ENCODE peak calls at places on chromosomes 4 and X, in six cellular contexts. One of them, this sample, is unnamed.

GRCh38 chrX:97740886-97741285 is 857.2 kb downstream of the RPA4 start:
- ATAC-seq in mucosa of descending colon: no peak
- ATAC-seq in lower lobe of right lung: no peak
- ATAC-seq in foreskin keratinocyte: peak
- ATAC-seq in CD4-positive, alpha-beta T cell: no peak
- ATAC-seq in stimulated activated naive CD8-positive, alpha-beta T cell treated with anti-CD3 and anti-CD28 coated beads, Interleukin-15, amount 100 ng/mL, for 72 hours: no peak
- ATAC-seq in this sample: no peak

GRCh38 chrX:57121162-57121741 is at the start of gene SPIN2B:
- ATAC-seq in stimulated activated naive CD8-positive, alpha-beta T cell treated with anti-CD3 and anti-CD28 coated beads, Interleukin-15, amount 100 ng/mL, for 72 hours: peak
- ATAC-seq in mucosa of descending colon: peak
- ATAC-seq in CD4-positive, alpha-beta T cell: peak
- ATAC-seq in lower lobe of right lung: peak
- ATAC-seq in foreskin keratinocyte: peak
- ATAC-seq in this sample: peak

GRCh38 chr4:144579411-144580020 is 66.4 kb upstream of the HHIP start:
- ATAC-seq in foreskin keratinocyte: peak
- ATAC-seq in CD4-positive, alpha-beta T cell: no peak
- ATAC-seq in mucosa of descending colon: no peak
- ATAC-seq in stimulated activated naive CD8-positive, alpha-beta T cell treated with anti-CD3 and anti-CD28 coated beads, Interleukin-15, amount 100 ng/mL, for 72 hours: no peak
- ATAC-seq in lower lobe of right lung: no peak
- ATAC-seq in this sample: no peak

GRCh38 chrX:11261260-11261659 is 32.0 kb upstream of the AMELX start:
- ATAC-seq in foreskin keratinocyte: peak
- ATAC-seq in stimulated activated naive CD8-positive, alpha-beta T cell treated with anti-CD3 and anti-CD28 coated beads, Interleukin-15, amount 100 ng/mL, for 72 hours: no peak
- ATAC-seq in lower lobe of right lung: no peak
- ATAC-seq in mucosa of descending colon: no peak
- ATAC-seq in CD4-positive, alpha-beta T cell: no peak
- ATAC-seq in this sample: no peak

GRCh38 chrX:153539171-153539978 is 21.9 kb downstream of the ATP2B3 start:
- ATAC-seq in mucosa of descending colon: peak
- ATAC-seq in foreskin keratinocyte: peak
- ATAC-seq in CD4-positive, alpha-beta T cell: peak
- ATAC-seq in lower lobe of right lung: peak
- ATAC-seq in stimulated activated naive CD8-positive, alpha-beta T cell treated with anti-CD3 and anti-CD28 coated beads, Interleukin-15, amount 100 ng/mL, for 72 hours: peak
- ATAC-seq in this sample: peak

GRCh38 chr4:56619160-56619559 is 61.9 kb downstream of the HOPX start:
- ATAC-seq in lower lobe of right lung: no peak
- ATAC-seq in CD4-positive, alpha-beta T cell: no peak
- ATAC-seq in foreskin keratinocyte: peak
- ATAC-seq in stimulated activated naive CD8-positive, alpha-beta T cell treated with anti-CD3 and anti-CD28 coated beads, Interleukin-15, amount 100 ng/mL, for 72 hours: peak
- ATAC-seq in mucosa of descending colon: no peak
- ATAC-seq in this sample: peak

GRCh38 chr4:10684631-10685030 is at the start of gene CLNK:
- ATAC-seq in stimulated activated naive CD8-positive, alpha-beta T cell treated with anti-CD3 and anti-CD28 coated beads, Interleukin-15, amount 100 ng/mL, for 72 hours: no peak
- ATAC-seq in mucosa of descending colon: peak
- ATAC-seq in lower lobe of right lung: no peak
- ATAC-seq in foreskin keratinocyte: no peak
- ATAC-seq in CD4-positive, alpha-beta T cell: no peak
- ATAC-seq in this sample: no peak

GRCh38 chrX:10011261-10011931 is 44.2 kb downstream of the CLDN34 start:
- ATAC-seq in stimulated activated naive CD8-positive, alpha-beta T cell treated with anti-CD3 and anti-CD28 coated beads, Interleukin-15, amount 100 ng/mL, for 72 hours: peak
- ATAC-seq in mucosa of descending colon: no peak
- ATAC-seq in foreskin keratinocyte: no peak
- ATAC-seq in CD4-positive, alpha-beta T cell: no peak
- ATAC-seq in lower lobe of right lung: no peak
- ATAC-seq in this sample: peak

GRCh38 chr4:35038845-35039244 is 1205.5 kb downstream of the ARAP2 start:
- ATAC-seq in CD4-positive, alpha-beta T cell: no peak
- ATAC-seq in lower lobe of right lung: no peak
- ATAC-seq in mucosa of descending colon: no peak
- ATAC-seq in stimulated activated naive CD8-positive, alpha-beta T cell treated with anti-CD3 and anti-CD28 coated beads, Interleukin-15, amount 100 ng/mL, for 72 hours: peak
- ATAC-seq in foreskin keratinocyte: no peak
- ATAC-seq in this sample: no peak

GRCh38 chr4:87746001-87746400 is 53.4 kb upstream of the IBSP start:
- ATAC-seq in stimulated activated naive CD8-positive, alpha-beta T cell treated with anti-CD3 and anti-CD28 coated beads, Interleukin-15, amount 100 ng/mL, for 72 hours: peak
- ATAC-seq in lower lobe of right lung: no peak
- ATAC-seq in CD4-positive, alpha-beta T cell: no peak
- ATAC-seq in foreskin keratinocyte: no peak
- ATAC-seq in mucosa of descending colon: no peak
- ATAC-seq in this sample: no peak

GRCh38 chr4:172245493-172245892 is 432.3 kb downstream of the GALNTL6 start:
- ATAC-seq in mucosa of descending colon: no peak
- ATAC-seq in lower lobe of right lung: no peak
- ATAC-seq in stimulated activated naive CD8-positive, alpha-beta T cell treated with anti-CD3 and anti-CD28 coated beads, Interleukin-15, amount 100 ng/mL, for 72 hours: no peak
- ATAC-seq in foreskin keratinocyte: no peak
- ATAC-seq in CD4-positive, alpha-beta T cell: no peak
- ATAC-seq in this sample: no peak

GRCh38 chrX:106707771-106708454 is 18.6 kb upstream of the RNF128 start:
- ATAC-seq in stimulated activated naive CD8-positive, alpha-beta T cell treated with anti-CD3 and anti-CD28 coated beads, Interleukin-15, amount 100 ng/mL, for 72 hours: no peak
- ATAC-seq in mucosa of descending colon: peak
- ATAC-seq in lower lobe of right lung: no peak
- ATAC-seq in CD4-positive, alpha-beta T cell: no peak
- ATAC-seq in foreskin keratinocyte: peak
- ATAC-seq in this sample: peak

GRCh38 chr4:61511716-61512488 is 311.8 kb downstream of the ADGRL3 start:
- ATAC-seq in CD4-positive, alpha-beta T cell: no peak
- ATAC-seq in mucosa of descending colon: peak
- ATAC-seq in stimulated activated naive CD8-positive, alpha-beta T cell treated with anti-CD3 and anti-CD28 coated beads, Interleukin-15, amount 100 ng/mL, for 72 hours: no peak
- ATAC-seq in foreskin keratinocyte: peak
- ATAC-seq in lower lobe of right lung: peak
- ATAC-seq in this sample: no peak

GRCh38 chr4:75948822-75949444 is 8.1 kb upstream of the NAAA start:
- ATAC-seq in CD4-positive, alpha-beta T cell: no peak
- ATAC-seq in stimulated activated naive CD8-positive, alpha-beta T cell treated with anti-CD3 and anti-CD28 coated beads, Interleukin-15, amount 100 ng/mL, for 72 hours: no peak
- ATAC-seq in lower lobe of right lung: no peak
- ATAC-seq in foreskin keratinocyte: no peak
- ATAC-seq in mucosa of descending colon: peak
- ATAC-seq in this sample: no peak

GRCh38 chrX:3184176-3184930 is 143.1 kb downstream of the ARSF start:
- ATAC-seq in CD4-positive, alpha-beta T cell: no peak
- ATAC-seq in lower lobe of right lung: no peak
- ATAC-seq in foreskin keratinocyte: no peak
- ATAC-seq in mucosa of descending colon: no peak
- ATAC-seq in stimulated activated naive CD8-positive, alpha-beta T cell treated with anti-CD3 and anti-CD28 coated beads, Interleukin-15, amount 100 ng/mL, for 72 hours: no peak
- ATAC-seq in this sample: no peak

GRCh38 chrX:97401154-97401553 is 517.4 kb downstream of the RPA4 start:
- ATAC-seq in mucosa of descending colon: peak
- ATAC-seq in lower lobe of right lung: no peak
- ATAC-seq in stimulated activated naive CD8-positive, alpha-beta T cell treated with anti-CD3 and anti-CD28 coated beads, Interleukin-15, amount 100 ng/mL, for 72 hours: peak
- ATAC-seq in CD4-positive, alpha-beta T cell: no peak
- ATAC-seq in foreskin keratinocyte: no peak
- ATAC-seq in this sample: peak